ENCODE peak calls at places on chromosomes 1 and 21, in four cellular contexts. G is IMR-90, E is endothelial cell of umbilical vein, J is keratinocyte. I is an unnamed sample. For H3K9me1, the result is how much of the 10 kb centered on the place peaks cover.

GRCh38 chr1:172117800-172118199 is 276.5 kb downstream of the DNM3 start:
- DNase-seq in E (no peak), G (no peak), J (no peak), I (no peak)

GRCh38 chr1:189803364-189803763 is 674.3 kb downstream of the BRINP3 start:
- DNase-seq in J (no peak), G (no peak), E (no peak), I (no peak)

GRCh38 chr1:220528049-220528678 is at the start of gene MARK1:
- DNase-seq in J (no peak), E (peak), G (no peak), I (peak)

GRCh38 chr1:168320805-168321577 is 40.3 kb downstream of the TBX19 start:
- DNase-seq in G (peak), E (peak), J (peak), I (peak)

GRCh38 chr1:107972367-107972766 is 7.4 kb upstream of the VAV3 start:
- DNase-seq in E (no peak), G (no peak), J (no peak), I (no peak)

GRCh38 chr1:11967028-11967547 is 13.2 kb upstream of the MFN2 start:
- DNase-seq in E (peak), G (no peak), J (no peak), I (peak)

GRCh38 chr1:17569200-17570139 is 30.0 kb downstream of the ARHGEF10L start:
- DNase-seq in E (no peak), J (no peak), G (peak), I (peak)

GRCh38 chr1:240193699-240194098 is 102.0 kb downstream of the FMN2 start:
- DNase-seq in G (no peak), E (no peak), J (no peak), I (no peak)

GRCh38 chr1:10625076-10625475 is 150.3 kb downstream of the PEX14 start:
- DNase-seq in J (no peak), E (no peak), G (no peak), I (no peak)

GRCh38 chr1:91924146-91924545 is 25.1 kb upstream of the BRDT start:
- DNase-seq in J (no peak), E (peak), G (peak), I (no peak)

GRCh38 chr1:192797845-192798244 is 11.0 kb upstream of the RGS2 start:
- DNase-seq in G (no peak), E (no peak), J (no peak), I (no peak)

GRCh38 chr1:59699227-59699847 is 115.4 kb upstream of the HOOK1 start:
- DNase-seq in G (peak), J (no peak), E (peak), I (peak)

GRCh38 chr1:115505157-115505571 is 136.6 kb upstream of the VANGL1 start:
- DNase-seq in G (peak), E (no peak), J (no peak), I (no peak)

GRCh38 chr1:38246955-38247952 is 200.7 kb upstream of the POU3F1 start:
- DNase-seq in G (peak), J (no peak), E (peak), I (no peak)

GRCh38 chr1:9721606-9722377 is 70.3 kb downstream of the PIK3CD start:
- DNase-seq in J (no peak), E (peak), G (no peak), I (peak)

GRCh38 chr1:166282391-166283137 is 115.8 kb upstream of the FAM78B start:
- DNase-seq in G (no peak), J (no peak), E (no peak), I (no peak)

GRCh38 chr1:178344513-178345077 is 152.2 kb downstream of the CLEC20A start:
- DNase-seq in E (peak), G (peak), J (peak), I (peak)

GRCh38 chr1:86699186-86699585 is 5.2 kb upstream of the SH3GLB1 start:
- DNase-seq in J (no peak), E (no peak), G (no peak), I (no peak)

GRCh38 chr1:90317628-90318027 is 322.7 kb downstream of the ZNF326 start:
- DNase-seq in G (no peak), E (no peak), J (peak), I (no peak)

GRCh38 chr21:43903451-43904091 is 38.5 kb downstream of the AGPAT3 start:
- DNase-seq in G (no peak), J (no peak), E (no peak), I (no peak)

GRCh38 chr21:44294391-44295162 is 5.3 kb upstream of the PFKL start:
- DNase-seq in G (peak), E (no peak), J (no peak), I (no peak)

GRCh38 chr1:172960019-172960418 is 90.7 kb downstream of the TNFSF18 start:
- DNase-seq in E (no peak), J (no peak), G (peak), I (no peak)

GRCh38 chr1:244011251-244011650 is 39.8 kb upstream of the ZBTB18 start:
- DNase-seq in J (no peak), G (peak), E (peak), I (no peak)

GRCh38 chr1:55717111-55717510 is 501.9 kb upstream of the USP24 start:
- DNase-seq in G (peak), E (no peak), J (no peak), I (no peak)

GRCh38 chr1:22801347-22801746 is 90.7 kb downstream of the EPHB2 start:
- DNase-seq in J (no peak), G (no peak), E (no peak), I (no peak)

GRCh38 chr21:17854771-17855170 is 35.6 kb upstream of the C21orf91 start:
- DNase-seq in G (no peak), J (no peak), E (no peak), I (no peak)

GRCh38 chr21:45153358-45154318 is 79.3 kb downstream of the ADARB1 start:
- DNase-seq in G (peak), J (no peak), E (no peak), I (no peak)

GRCh38 chr1:39204441-39205081 is at the start of gene MACF1:
- DNase-seq in J (no peak), E (peak), G (peak), I (peak)

GRCh38 chr1:179366093-179366800 is 476 bp downstream of the AXDND1 start:
- DNase-seq in J (no peak), E (no peak), G (peak), I (no peak)

GRCh38 chr1:223835754-223836153 is 10.0 kb downstream of the TP53BP2 start:
- DNase-seq in G (no peak), E (no peak), J (no peak), I (no peak)

GRCh38 chr1:243756529-243756928 is 93.5 kb downstream of the AKT3 start:
- DNase-seq in G (no peak), E (no peak), J (no peak), I (no peak)

GRCh38 chr1:147598631-147599361 is 57.5 kb downstream of the BCL9 start:
- DNase-seq in G (peak), E (no peak), J (no peak), I (no peak)

GRCh38 chr1:212979340-212980122 is 29.2 kb downstream of the VASH2 start:
- DNase-seq in G (no peak), J (no peak), E (no peak), I (no peak)

GRCh38 chr1:206460846-206461426 is 9.3 kb upstream of the IKBKE start:
- DNase-seq in G (no peak), E (peak), J (no peak), I (no peak)

GRCh38 chr1:23591460-23592208 is 32.3 kb upstream of the ID3 start:
- DNase-seq in E (no peak), J (no peak), G (peak), I (no peak)

GRCh38 chr1:207251066-207251465 is 70.4 kb upstream of the CD55 start:
- DNase-seq in G (no peak), E (no peak), J (no peak), I (no peak)

GRCh38 chr1:94579876-94580294 is 38.3 kb upstream of the F3 start:
- DNase-seq in E (no peak), G (peak), J (peak), I (peak)

GRCh38 chr1:25658791-25659431 is 42.3 kb downstream of the MAN1C1 start:
- DNase-seq in J (no peak), G (no peak), E (no peak), I (no peak)

GRCh38 chr21:46156378-46156645 is 933 bp upstream of the FTCD start:
- DNase-seq in J (no peak), E (no peak), G (no peak), I (no peak)

GRCh38 chr1:29990304-29990703 is 733.1 kb downstream of the MATN1 start:
- DNase-seq in G (no peak), J (no peak), E (no peak), I (no peak)

GRCh38 chr1:29985376-29985945 is 737.9 kb downstream of the MATN1 start:
- DNase-seq in G (no peak), E (no peak), J (no peak), I (no peak)

GRCh38 chr1:29984544-29985375 is 738.6 kb downstream of the MATN1 start:
- DNase-seq in G (no peak), E (no peak), J (no peak), I (no peak)

GRCh38 chr1:29984107-29984506 is 739.3 kb downstream of the MATN1 start:
- DNase-seq in G (no peak), E (no peak), J (no peak), I (no peak)

DNA sequence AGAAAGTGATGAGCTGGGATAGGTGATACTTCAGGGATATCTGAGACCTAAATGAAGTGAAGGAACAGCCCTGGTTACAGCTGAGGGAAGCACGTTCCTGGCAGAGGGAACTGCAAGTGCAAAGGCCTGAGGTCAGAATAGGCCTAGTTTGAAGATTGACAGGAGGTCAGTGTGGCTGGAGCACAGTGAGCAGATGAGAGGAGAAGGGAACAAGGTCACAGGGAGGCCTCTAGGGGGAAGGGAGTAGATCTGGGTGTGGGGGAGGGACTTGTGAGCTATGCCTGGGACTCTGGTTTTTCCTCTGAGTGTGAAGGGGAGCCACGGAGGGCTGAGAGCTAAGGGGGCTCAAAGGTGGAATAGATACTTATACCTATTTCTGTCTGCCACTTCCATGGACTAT is 736.4 kb downstream of the MATN1 start:
- DNase-seq in G (no peak), J (no peak), E (no peak), I (no peak)
- H3K9me1 ChIP-seq in G (under half), J (under half), E (under half), I (under half)

DNA sequence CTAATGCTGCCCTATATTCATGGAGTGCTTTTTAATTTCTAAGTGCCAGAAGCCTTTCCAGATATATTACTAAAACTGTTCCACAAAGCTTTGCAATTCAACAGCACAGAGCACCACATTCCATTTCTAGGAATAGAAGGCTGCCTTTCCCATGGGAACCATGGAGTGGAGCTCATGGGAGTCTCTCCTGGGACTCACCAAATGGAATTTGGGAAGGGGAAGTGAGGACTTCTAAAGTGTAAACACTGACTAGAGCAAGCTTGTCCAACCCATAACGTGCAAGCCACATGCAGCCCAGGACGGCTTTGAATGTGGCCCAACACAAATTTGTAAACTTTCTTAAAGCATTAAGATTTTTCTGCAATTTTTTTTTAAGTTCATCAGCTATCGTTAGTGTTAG is 190.4 kb upstream of the TNR start:
- DNase-seq in J (no peak), G (peak), E (no peak), I (no peak)
- H3K9me1 ChIP-seq in J (under half), G (under half), E (under half), I (under half)

DNA sequence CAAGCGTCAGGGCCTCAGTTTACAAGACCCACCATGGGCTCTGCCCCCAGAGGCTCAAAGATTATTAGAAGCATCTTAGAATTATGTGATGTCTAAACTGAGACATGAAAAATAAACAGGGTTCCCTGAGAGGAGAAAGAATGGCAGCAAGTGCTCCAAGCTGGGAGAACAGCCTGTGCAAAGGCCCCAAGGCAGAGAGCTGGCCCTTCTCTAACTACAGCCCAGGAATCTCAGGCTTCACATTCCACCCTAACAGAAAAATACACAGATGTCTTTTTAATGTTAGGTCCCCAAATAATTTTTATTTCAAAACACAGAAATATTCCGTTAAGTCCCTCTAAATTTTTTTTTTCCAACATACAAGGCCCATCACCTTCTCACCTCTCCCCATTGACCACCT is 21.7 kb downstream of the SSBP3 start:
- DNase-seq in J (no peak), E (no peak), G (no peak), I (no peak)
- H3K9me1 ChIP-seq in J (under half), E (under half), G (under half), I (under half)

GRCh38 chr1:3779265-3779911 is 6.8 kb downstream of the SMIM1 start:
- DNase-seq in E (no peak), J (no peak), G (no peak), I (peak)

GRCh38 chr1:3777647-3778589 is 5.4 kb downstream of the SMIM1 start:
- DNase-seq in E (no peak), J (no peak), G (no peak), I (no peak)

GRCh38 chr1:3779912-3780416 is 7.4 kb downstream of the SMIM1 start:
- DNase-seq in E (no peak), G (no peak), J (no peak), I (no peak)

GRCh38 chr1:3777078-3777547 is 4.6 kb downstream of the SMIM1 start:
- DNase-seq in E (no peak), J (no peak), G (no peak), I (no peak)

GRCh38 chr1:3778590-3779264 is 6.2 kb downstream of the SMIM1 start:
- DNase-seq in E (no peak), G (no peak), J (no peak), I (no peak)
- H3K9me1 ChIP-seq in E (under half), G (under half), J (under half), I (under half)

GRCh38 chr1:36178479-36179219 is 22.7 kb downstream of the MAP7D1 start:
- DNase-seq in J (no peak), G (no peak), E (no peak), I (peak)

GRCh38 chr1:36174716-36175115 is 18.8 kb downstream of the MAP7D1 start:
- DNase-seq in E (no peak), J (no peak), G (no peak), I (no peak)

GRCh38 chr1:36175137-36176095 is 19.5 kb downstream of the MAP7D1 start:
- DNase-seq in E (no peak), G (peak), J (no peak), I (no peak)

GRCh38 chr1:36177589-36178463 is 21.9 kb downstream of the MAP7D1 start:
- DNase-seq in E (no peak), J (no peak), G (no peak), I (no peak)

GRCh38 chr1:36176151-36176949 is 20.4 kb downstream of the MAP7D1 start:
- DNase-seq in E (no peak), G (no peak), J (no peak), I (no peak)
- H3K9me1 ChIP-seq in E (under half), G (under half), J (under half), I (under half)

GRCh38 chr1:3221112-3222041 is 152.4 kb downstream of the PRDM16 start:
- DNase-seq in G (no peak), J (no peak), E (no peak), I (no peak)
- H3K9me1 ChIP-seq in G (under half), J (under half), E (under half), I (under half)